ENCODE peak calls at places on chromosomes 13 and 19, in ten cellular contexts. H, C, G, O, N, Y, W, T, K and I are unnamed samples.

GRCh38 chr19:49356382-49356781 is 5.8 kb downstream of the TEAD2 start:
- DNase-seq in O (no peak), K (no peak), G (no peak), H (no peak), C (no peak), Y (no peak), W (no peak), N (no peak), T (no peak), I (no peak)

GRCh38 chr13:100725472-100725871 is 50.9 kb upstream of the TMTC4 start:
- DNase-seq in Y (no peak), C (no peak), K (no peak), O (no peak), T (no peak), W (no peak), H (no peak), G (no peak), N (no peak), I (no peak)

GRCh38 chr13:28579334-28579733 is 79.6 kb upstream of the POMP start:
- DNase-seq in W (no peak), G (no peak), C (no peak), O (no peak), T (no peak), H (peak), N (no peak), Y (no peak), K (no peak), I (no peak)

GRCh38 chr19:23509686-23510450 is 114.6 kb upstream of the ZNF91 start:
- DNase-seq in K (no peak), Y (no peak), H (no peak), N (no peak), O (no peak), W (no peak), G (no peak), C (no peak), T (no peak), I (no peak)

GRCh38 chr13:110380359-110381028 is 73.4 kb downstream of the COL4A2 start:
- DNase-seq in G (no peak), W (no peak), O (peak), N (no peak), Y (no peak), H (no peak), T (no peak), K (no peak), C (no peak), I (peak)

GRCh38 chr19:39277598-39277997 is 9.4 kb downstream of the IFNL2 start:
- DNase-seq in W (no peak), K (no peak), O (peak), G (no peak), N (no peak), Y (no peak), H (no peak), C (no peak), T (no peak), I (no peak)

GRCh38 chr19:1189419-1189818 is 15.4 kb upstream of the SBNO2 start:
- DNase-seq in G (no peak), K (no peak), O (no peak), T (peak), N (no peak), C (peak), Y (no peak), W (no peak), H (no peak), I (peak)

GRCh38 chr13:80430561-80430960 is 89.6 kb upstream of the SPRY2 start:
- DNase-seq in G (no peak), W (no peak), C (no peak), K (no peak), O (no peak), N (no peak), H (no peak), Y (no peak), T (no peak), I (no peak)

GRCh38 chr19:8487137-8487851 is 15.1 kb downstream of the PRAM1 start:
- DNase-seq in H (no peak), Y (no peak), C (peak), G (no peak), K (no peak), N (no peak), T (peak), O (no peak), W (no peak), I (no peak)

GRCh38 chr19:23415561-23416191 is 20.4 kb upstream of the ZNF91 start:
- DNase-seq in H (peak), W (no peak), N (no peak), G (no peak), K (no peak), O (peak), T (no peak), Y (no peak), C (no peak), I (no peak)

GRCh38 chr19:18940791-18941627 is at the start of gene HOMER3:
- DNase-seq in G (no peak), T (peak), K (peak), H (peak), W (peak), N (peak), O (peak), Y (peak), C (peak), I (peak)

GRCh38 chr13:65336106-65336603 is 1894.0 kb downstream of the PCDH9 start:
- DNase-seq in N (no peak), K (no peak), W (no peak), T (no peak), Y (no peak), C (no peak), G (no peak), O (no peak), H (no peak), I (no peak)

GRCh38 chr19:8044018-8044417 is 8.5 kb upstream of the CCL25 start:
- DNase-seq in W (no peak), G (no peak), H (no peak), K (no peak), C (no peak), O (no peak), Y (no peak), N (no peak), T (no peak), I (no peak)

GRCh38 chr19:9128171-9128570 is 1.4 kb upstream of the OR7G3 start:
- DNase-seq in W (no peak), O (peak), K (no peak), Y (no peak), G (no peak), C (no peak), N (no peak), H (no peak), T (no peak), I (peak)

GRCh38 chr19:35553385-35554000 is 8.1 kb downstream of the TMEM147 start:
- DNase-seq in Y (no peak), H (no peak), W (no peak), K (no peak), N (no peak), O (no peak), C (no peak), G (no peak), T (no peak), I (no peak)

GRCh38 chr13:79491715-79492114 is 10.8 kb downstream of the NDFIP2 start:
- DNase-seq in W (no peak), T (no peak), K (no peak), C (no peak), N (no peak), H (no peak), O (peak), Y (no peak), G (peak), I (peak)

GRCh38 chr13:99981115-99982020 is at the start of gene ZIC2:
- DNase-seq in Y (no peak), T (no peak), C (no peak), H (peak), O (no peak), W (peak), K (peak), N (peak), G (no peak), I (peak)

GRCh38 chr13:75236774-75237173 is 245.2 kb downstream of the TBC1D4 start:
- DNase-seq in C (no peak), K (no peak), Y (no peak), T (no peak), H (no peak), O (no peak), W (no peak), N (no peak), G (no peak), I (peak)

GRCh38 chr19:1315470-1316166 is 29.9 kb downstream of the EFNA2 start:
- DNase-seq in W (peak), Y (peak), O (peak), K (peak), C (no peak), H (peak), T (no peak), N (no peak), G (no peak), I (peak)

GRCh38 chr13:91141619-91142061 is 205.8 kb upstream of the MIR17HG start:
- DNase-seq in C (no peak), Y (no peak), K (no peak), O (no peak), N (no peak), G (no peak), T (no peak), W (peak), H (no peak), I (no peak)